ENCODE peak calls at places on chromosome 20, in ten cellular contexts. One of them, this sample, is unnamed.

GRCh38 chr20:4051413-4052138 is 36.2 kb upstream of the RNF24 start:
- DNase-seq in cardiac fibroblast: peak; percentile 59
- DNase-seq in nucleus accumbens: no peak
- DNase-seq in left lung: no peak
- DNase-seq in ELR: no peak
- DNase-seq in fibroblast of the aortic adventitia: peak; percentile 46
- DNase-seq in DND-41: no peak
- DNase-seq in stimulated activated CD8-positive, alpha-beta memory T cell treated with anti-CD3 and anti-CD28 coated beads, Interleukin-2, amount 100 ng/mL, for 1 hour: no peak
- DNase-seq in neuronal stem cell: no peak
- DNase-seq in hypothalamus: no peak
- DNase-seq in this sample: no peak

GRCh38 chr20:3247638-3248037 is 8.6 kb upstream of the SLC4A11 start:
- DNase-seq in nucleus accumbens: no peak
- DNase-seq in hypothalamus: no peak
- DNase-seq in ELR: no peak
- DNase-seq in cardiac fibroblast: no peak
- DNase-seq in left lung: no peak
- DNase-seq in DND-41: no peak
- DNase-seq in stimulated activated CD8-positive, alpha-beta memory T cell treated with anti-CD3 and anti-CD28 coated beads, Interleukin-2, amount 100 ng/mL, for 1 hour: no peak
- DNase-seq in neuronal stem cell: no peak
- DNase-seq in fibroblast of the aortic adventitia: peak; percentile 21
- DNase-seq in this sample: no peak

GRCh38 chr20:48799315-48800105 is 28.3 kb downstream of the PREX1 start:
- DNase-seq in hypothalamus: no peak
- DNase-seq in neuronal stem cell: no peak
- DNase-seq in nucleus accumbens: no peak
- DNase-seq in left lung: no peak
- DNase-seq in fibroblast of the aortic adventitia: no peak
- DNase-seq in ELR: no peak
- DNase-seq in cardiac fibroblast: no peak
- DNase-seq in stimulated activated CD8-positive, alpha-beta memory T cell treated with anti-CD3 and anti-CD28 coated beads, Interleukin-2, amount 100 ng/mL, for 1 hour: no peak
- DNase-seq in DND-41: no peak
- DNase-seq in this sample: no peak

GRCh38 chr20:62352402-62353288 is 14.5 kb downstream of the LAMA5 start:
- DNase-seq in nucleus accumbens: peak; percentile 32
- DNase-seq in ELR: no peak
- DNase-seq in left lung: peak; percentile 80
- DNase-seq in neuronal stem cell: no peak
- DNase-seq in cardiac fibroblast: no peak
- DNase-seq in stimulated activated CD8-positive, alpha-beta memory T cell treated with anti-CD3 and anti-CD28 coated beads, Interleukin-2, amount 100 ng/mL, for 1 hour: no peak
- DNase-seq in hypothalamus: no peak
- DNase-seq in fibroblast of the aortic adventitia: no peak
- DNase-seq in DND-41: no peak
- DNase-seq in this sample: no peak

GRCh38 chr20:64104667-64105451 is 2.5 kb downstream of the NPBWR2 start:
- DNase-seq in neuronal stem cell: no peak
- DNase-seq in stimulated activated CD8-positive, alpha-beta memory T cell treated with anti-CD3 and anti-CD28 coated beads, Interleukin-2, amount 100 ng/mL, for 1 hour: no peak
- DNase-seq in cardiac fibroblast: no peak
- DNase-seq in hypothalamus: no peak
- DNase-seq in DND-41: no peak
- DNase-seq in left lung: peak; percentile 63
- DNase-seq in fibroblast of the aortic adventitia: no peak
- DNase-seq in nucleus accumbens: no peak
- DNase-seq in ELR: no peak
- DNase-seq in this sample: no peak

GRCh38 chr20:47350691-47351545 is 5.6 kb downstream of the ZMYND8 start:
- DNase-seq in nucleus accumbens: no peak
- DNase-seq in neuronal stem cell: no peak
- DNase-seq in fibroblast of the aortic adventitia: no peak
- DNase-seq in ELR: no peak
- DNase-seq in cardiac fibroblast: no peak
- DNase-seq in hypothalamus: no peak
- DNase-seq in left lung: no peak
- DNase-seq in stimulated activated CD8-positive, alpha-beta memory T cell treated with anti-CD3 and anti-CD28 coated beads, Interleukin-2, amount 100 ng/mL, for 1 hour: no peak
- DNase-seq in DND-41: no peak
- DNase-seq in this sample: no peak

GRCh38 chr20:16212790-16213189 is 360.5 kb downstream of the KIF16B start:
- DNase-seq in nucleus accumbens: no peak
- DNase-seq in hypothalamus: no peak
- DNase-seq in DND-41: no peak
- DNase-seq in neuronal stem cell: no peak
- DNase-seq in left lung: no peak
- DNase-seq in cardiac fibroblast: no peak
- DNase-seq in fibroblast of the aortic adventitia: no peak
- DNase-seq in stimulated activated CD8-positive, alpha-beta memory T cell treated with anti-CD3 and anti-CD28 coated beads, Interleukin-2, amount 100 ng/mL, for 1 hour: no peak
- DNase-seq in ELR: no peak
- DNase-seq in this sample: no peak

GRCh38 chr20:51463998-51464397 is 78.5 kb downstream of the NFATC2 start:
- DNase-seq in ELR: no peak
- DNase-seq in left lung: no peak
- DNase-seq in cardiac fibroblast: no peak
- DNase-seq in neuronal stem cell: no peak
- DNase-seq in nucleus accumbens: no peak
- DNase-seq in fibroblast of the aortic adventitia: no peak
- DNase-seq in DND-41: no peak
- DNase-seq in hypothalamus: no peak
- DNase-seq in stimulated activated CD8-positive, alpha-beta memory T cell treated with anti-CD3 and anti-CD28 coated beads, Interleukin-2, amount 100 ng/mL, for 1 hour: no peak
- DNase-seq in this sample: no peak

GRCh38 chr20:56428881-56429280 is 16.8 kb downstream of the CASS4 start:
- DNase-seq in fibroblast of the aortic adventitia: no peak
- DNase-seq in neuronal stem cell: no peak
- DNase-seq in cardiac fibroblast: no peak
- DNase-seq in nucleus accumbens: no peak
- DNase-seq in hypothalamus: no peak
- DNase-seq in ELR: no peak
- DNase-seq in stimulated activated CD8-positive, alpha-beta memory T cell treated with anti-CD3 and anti-CD28 coated beads, Interleukin-2, amount 100 ng/mL, for 1 hour: no peak
- DNase-seq in DND-41: no peak
- DNase-seq in left lung: no peak
- DNase-seq in this sample: no peak

GRCh38 chr20:56788671-56789610 is 159.8 kb downstream of the TFAP2C start:
- DNase-seq in stimulated activated CD8-positive, alpha-beta memory T cell treated with anti-CD3 and anti-CD28 coated beads, Interleukin-2, amount 100 ng/mL, for 1 hour: no peak
- DNase-seq in ELR: peak; percentile 86
- DNase-seq in fibroblast of the aortic adventitia: no peak
- DNase-seq in neuronal stem cell: no peak
- DNase-seq in nucleus accumbens: no peak
- DNase-seq in left lung: no peak
- DNase-seq in hypothalamus: no peak
- DNase-seq in cardiac fibroblast: peak; percentile 54
- DNase-seq in DND-41: no peak
- DNase-seq in this sample: no peak

GRCh38 chr20:44204156-44204831 is 6.3 kb downstream of the OSER1 start:
- DNase-seq in neuronal stem cell: no peak
- DNase-seq in DND-41: no peak
- DNase-seq in cardiac fibroblast: peak; percentile 91
- DNase-seq in stimulated activated CD8-positive, alpha-beta memory T cell treated with anti-CD3 and anti-CD28 coated beads, Interleukin-2, amount 100 ng/mL, for 1 hour: no peak
- DNase-seq in nucleus accumbens: no peak
- DNase-seq in left lung: no peak
- DNase-seq in fibroblast of the aortic adventitia: peak; percentile 95
- DNase-seq in ELR: peak; percentile 98
- DNase-seq in hypothalamus: no peak
- DNase-seq in this sample: no peak